ENCODE peak calls at places on chromosomes 11 and 22, in eight cellular contexts. O is left ventricle myocardium inferior; L is substantia nigra; M is IMR-90; I is CD4-positive, alpha-beta T cell; H is uterus; G is mesendoderm; Y is spleen. T is an unnamed sample.

GRCh38 chr11:43582837-43583462 is 97.6 kb upstream of the HSD17B12 start:
- DNase-seq in O (no peak), L (peak), M (no peak), I (no peak), H (no peak), G (peak), Y (no peak), T (no peak)

GRCh38 chr11:36218283-36218921 is 70.8 kb downstream of the COMMD9 start:
- DNase-seq in O (no peak), L (no peak), M (no peak), I (no peak), H (no peak), G (no peak), Y (no peak), T (no peak)

GRCh38 chr22:45268958-45269844 is 15.5 kb upstream of the UPK3A start:
- DNase-seq in O (peak), L (peak), M (peak), I (peak), H (peak), G (peak), Y (peak), T (no peak)

GRCh38 chr11:11944444-11944843 is 64.0 kb downstream of the DKK3 start:
- DNase-seq in O (no peak), L (no peak), M (no peak), I (no peak), H (no peak), G (no peak), Y (no peak), T (no peak)

GRCh38 chr11:93908689-93909088 is 58.3 kb upstream of the VSTM5 start:
- DNase-seq in O (no peak), L (no peak), M (peak), I (no peak), H (no peak), G (peak), Y (no peak), T (peak)

GRCh38 chr11:39374963-39375698 is 2084.3 kb downstream of the LRRC4C start:
- DNase-seq in O (no peak), L (no peak), M (peak), I (no peak), H (no peak), G (peak), Y (no peak), T (no peak)

GRCh38 chr11:20158597-20159257 is 1.5 kb downstream of the DBX1 start:
- DNase-seq in O (peak), L (peak), M (peak), I (no peak), H (peak), G (peak), Y (no peak), T (no peak)

GRCh38 chr11:69449320-69450063 is 32.0 kb upstream of the LINC01488 start:
- DNase-seq in O (peak), L (peak), M (peak), I (no peak), H (peak), G (peak), Y (peak), T (no peak)

GRCh38 chr11:8068605-8069221 is 12.3 kb upstream of the TUB start:
- DNase-seq in O (peak), L (no peak), M (peak), I (no peak), H (peak), G (no peak), Y (peak), T (no peak)

GRCh38 chr22:37905534-37906363 is at the start of gene MICALL1:
- DNase-seq in O (peak), L (peak), M (peak), I (peak), H (peak), G (peak), Y (peak), T (no peak)

GRCh38 chr11:2811206-2812091 is 74.1 kb downstream of the CDKN1C start:
- DNase-seq in O (peak), L (no peak), M (no peak), I (no peak), H (no peak), G (peak), Y (peak), T (no peak)
- H3K27ac ChIP-seq in O (peak), L (no peak), M (no peak), I (no peak), H (peak), G (no peak), Y (peak), T (no peak)

GRCh38 chr22:36445158-36445668 is 36.2 kb downstream of the TXN2 start:
- DNase-seq in O (peak), L (no peak), M (peak), I (no peak), H (peak), G (no peak), Y (no peak), T (no peak)
- H3K27ac ChIP-seq in O (peak), L (no peak), M (peak), I (no peak), H (peak), G (no peak), Y (peak), T (no peak)

GRCh38 chr22:33920927-33921575 is 775 bp upstream of the LARGE1 start:
- DNase-seq in O (peak), L (peak), M (peak), I (peak), H (peak), G (peak), Y (peak), T (peak)

GRCh38 chr22:33923660-33924246 is 3.5 kb upstream of the LARGE1 start:
- DNase-seq in O (no peak), L (peak), M (peak), I (no peak), H (peak), G (peak), Y (no peak), T (peak)

GRCh38 chr22:33921576-33922181 is 1.4 kb upstream of the LARGE1 start:
- DNase-seq in O (peak), L (peak), M (peak), I (peak), H (peak), G (peak), Y (peak), T (no peak)

GRCh38 chr22:33923033-33923432 is 2.8 kb upstream of the LARGE1 start:
- DNase-seq in O (no peak), L (no peak), M (peak), I (no peak), H (no peak), G (no peak), Y (no peak), T (no peak)

DNA sequence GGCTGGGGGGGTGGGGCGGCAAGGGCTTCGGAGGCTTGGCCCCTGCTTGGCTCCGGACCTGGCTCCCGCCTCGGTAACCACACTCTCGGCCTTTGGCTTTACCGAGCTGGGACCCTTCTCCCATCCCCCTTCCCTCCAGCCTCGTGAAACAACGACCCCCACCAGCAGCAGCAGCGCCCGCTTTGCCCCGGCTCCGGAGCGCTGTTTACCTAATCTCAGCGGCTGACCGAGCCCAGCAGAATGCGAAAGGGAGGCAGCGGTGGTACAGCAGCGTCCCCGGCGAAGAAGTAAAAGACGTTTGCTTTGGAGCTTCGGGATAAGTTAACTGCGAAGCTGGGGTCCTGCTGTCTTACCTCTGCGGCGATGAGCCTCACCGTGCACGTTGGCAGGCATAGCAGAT is 2.0 kb upstream of the LARGE1 start:
- DNase-seq in O (peak), L (peak), M (peak), I (no peak), H (peak), G (peak), Y (peak), T (no peak)
- H3K27ac ChIP-seq in O (peak), L (no peak), M (peak), I (no peak), H (peak), G (no peak), Y (peak), T (no peak)

GRCh38 chr11:96241351-96241841 is 101.6 kb downstream of the MAML2 start:
- DNase-seq in O (no peak), L (no peak), M (no peak), I (no peak), H (no peak), G (peak), Y (no peak), T (no peak)
- H3K27ac ChIP-seq in O (peak), L (no peak), M (peak), I (no peak), H (peak), G (no peak), Y (peak), T (no peak)

DNA sequence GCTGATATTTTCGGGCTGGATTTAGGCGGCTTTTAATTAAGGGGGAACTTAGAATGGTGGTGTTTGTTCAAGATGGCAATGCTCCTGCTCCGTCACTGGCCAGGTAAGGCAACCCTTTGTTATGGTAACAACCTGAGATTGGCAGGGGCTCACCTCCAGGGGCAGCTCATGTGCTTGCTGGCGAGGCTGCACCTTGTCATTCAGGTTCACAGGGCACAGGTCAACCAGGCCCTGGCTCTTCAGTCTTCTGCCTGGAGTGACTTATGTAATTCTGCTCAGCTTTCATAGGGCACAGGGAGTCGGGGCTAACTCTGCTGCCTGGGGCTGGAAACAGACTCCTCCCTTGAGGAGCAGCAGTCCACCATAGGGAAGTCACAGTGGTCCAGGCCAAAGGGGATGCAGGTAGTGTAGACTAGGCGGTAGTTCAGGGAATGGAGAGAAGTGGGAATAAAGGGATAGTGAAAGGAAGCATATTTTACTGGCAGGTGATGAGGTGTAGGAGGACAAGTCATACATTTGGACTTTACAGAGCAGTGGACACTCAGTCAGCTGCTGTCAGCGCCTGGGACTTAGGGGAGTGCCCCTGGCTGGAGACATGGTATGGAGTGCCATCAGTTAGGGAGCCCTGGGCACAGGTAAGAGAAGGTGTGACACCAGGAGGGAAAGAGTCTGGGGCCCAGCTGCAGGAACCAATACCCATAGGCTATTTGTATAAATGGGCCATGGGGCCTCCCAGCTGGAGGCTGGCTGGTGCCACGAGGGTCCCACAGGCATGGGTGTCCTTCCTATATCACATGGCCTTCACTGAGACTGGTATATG is 1.3 kb upstream of the MIF start:
- DNase-seq in O (no peak), L (no peak), M (no peak), I (no peak), H (no peak), G (no peak), Y (no peak), T (no peak)
- H3K27ac ChIP-seq in O (no peak), L (peak), M (no peak), I (no peak), H (no peak), G (no peak), Y (peak), T (no peak)